ENCODE peak calls at places on chromosomes 7 and 10, in ten cellular contexts. E is hippocampal formation, U is non-pigmented ciliary epithelial cell, P is left lung, D is pons, N is ACHN, I is heart right ventricle, Y is NCI-H2171 treated with DMSO at 0.1 percent for 48 hours, J is endothelial cell, F is NCI-H1092 treated with DMSO at 0.1 percent for 48 hours. X is an unnamed sample.
A peak's percentile ranks its signal among the peaks of the same experiment; 100 is the strongest.

GRCh38 chr10:33993917-33994316 is 659.5 kb upstream of the NRP1 start:
- DNase-seq in I (no peak), F (no peak), Y (no peak), J (no peak), D (no peak), U (no peak), E (no peak), P (no peak), N (no peak), X (no peak)

GRCh38 chr7:36005876-36006275 is 147.2 kb upstream of the EEPD1 start:
- DNase-seq in J (no peak), N (no peak), Y (no peak), I (no peak), E (no peak), U (no peak), F (no peak), D (no peak), P (no peak), X (no peak)

GRCh38 chr7:27115161-27116018 is 12.9 kb upstream of the HOXA2 start:
- DNase-seq in P (no peak), F (no peak), U (no peak), I (no peak), Y (no peak), E (no peak), D (no peak), J (no peak), N (peak; percentile 96), X (peak; percentile 98)

GRCh38 chr10:6049031-6049400 is 13.2 kb downstream of the IL2RA start:
- DNase-seq in U (no peak), F (no peak), D (no peak), N (no peak), Y (no peak), E (no peak), J (no peak), I (no peak), P (no peak), X (no peak)

GRCh38 chr7:32479574-32480200 is 10.5 kb downstream of the LSM5 start:
- DNase-seq in E (no peak), I (peak; percentile 24), U (no peak), D (peak; percentile 35), F (peak; percentile 59), Y (peak; percentile 91), P (no peak), J (peak; percentile 42), N (peak; percentile 68), X (peak; percentile 68)

GRCh38 chr7:25720427-25720826 is 431.6 kb upstream of the NFE2L3 start:
- DNase-seq in D (peak; percentile 48), E (no peak), U (no peak), P (no peak), I (no peak), F (peak; percentile 57), Y (peak; percentile 51), J (no peak), N (peak; percentile 53), X (peak; percentile 23)

GRCh38 chr7:99036531-99037175 is 107.3 kb downstream of the SMURF1 start:
- DNase-seq in E (peak; percentile 41), P (no peak), U (no peak), I (no peak), N (peak; percentile 88), Y (peak; percentile 2), D (peak; percentile 86), J (peak; percentile 51), F (no peak), X (peak; percentile 38)

GRCh38 chr10:6579193-6579903 is 728 bp downstream of the PRKCQ start:
- DNase-seq in N (no peak), E (no peak), D (peak; percentile 29), P (no peak), U (no peak), I (no peak), F (no peak), Y (no peak), J (peak; percentile 22), X (no peak)

GRCh38 chr10:4109469-4109868 is 324.5 kb upstream of the KLF6 start:
- DNase-seq in P (no peak), U (no peak), N (no peak), J (no peak), E (no peak), Y (no peak), D (no peak), F (no peak), I (no peak), X (no peak)

GRCh38 chr7:90892213-90892612 is 296.1 kb downstream of the CDK14 start:
- DNase-seq in N (no peak), F (no peak), E (no peak), Y (no peak), D (no peak), I (no peak), U (no peak), J (no peak), P (no peak), X (no peak)

GRCh38 chr10:113856563-113856962 is 2.1 kb downstream of the NHLRC2 start:
- DNase-seq in F (no peak), E (no peak), Y (no peak), U (no peak), D (no peak), J (no peak), I (no peak), P (no peak), N (no peak), X (no peak)

GRCh38 chr10:114326794-114327193 is 77.5 kb downstream of the AFAP1L2 start:
- DNase-seq in P (no peak), F (no peak), D (no peak), I (no peak), Y (no peak), J (no peak), E (no peak), N (peak; percentile 20), U (no peak), X (no peak)

GRCh38 chr7:44767912-44768662 is 19.4 kb downstream of the ZMIZ2 start:
- DNase-seq in D (peak; percentile 87), Y (peak; percentile 96), P (no peak), J (no peak), U (no peak), F (peak; percentile 18), N (no peak), E (peak; percentile 59), I (peak; percentile 71), X (no peak)

GRCh38 chr10:14192746-14193145 is 138.0 kb downstream of the FRMD4A start:
- DNase-seq in D (no peak), E (no peak), U (no peak), P (no peak), I (no peak), F (no peak), Y (no peak), N (no peak), J (no peak), X (no peak)

GRCh38 chr10:62708569-62708968 is 96.0 kb upstream of the ADO start:
- DNase-seq in D (peak; percentile 58), I (no peak), U (no peak), Y (no peak), J (no peak), P (no peak), E (no peak), F (no peak), N (no peak), X (no peak)

GRCh38 chr7:12403287-12404181 is at the start of gene VWDE:
- DNase-seq in E (no peak), Y (peak; percentile 95), J (peak; percentile 37), I (no peak), U (no peak), P (peak; percentile 88), F (peak; percentile 97), N (peak; percentile 10), D (no peak), X (no peak)

GRCh38 chr7:6252310-6252709 is 20.1 kb downstream of the CYTH3 start:
- DNase-seq in D (no peak), Y (no peak), F (no peak), I (no peak), J (no peak), P (no peak), U (no peak), N (no peak), E (no peak), X (no peak)

GRCh38 chr7:46247622-46248181 is 326.6 kb upstream of the IGFBP3 start:
- DNase-seq in N (no peak), P (no peak), E (no peak), U (no peak), I (no peak), Y (no peak), J (no peak), F (no peak), D (no peak), X (no peak)

GRCh38 chr7:156639426-156640256 is 933 bp upstream of the RNF32 start:
- DNase-seq in F (no peak), Y (no peak), U (no peak), J (no peak), E (no peak), D (no peak), N (peak; percentile 38), I (no peak), P (no peak), X (no peak)

GRCh38 chr10:3785849-3786290 is 861 bp upstream of the KLF6 start:
- DNase-seq in D (peak; percentile 62), F (peak; percentile 51), P (no peak), I (peak; percentile 53), U (no peak), Y (peak; percentile 4), J (peak; percentile 39), N (no peak), E (no peak), X (peak; percentile 75)

GRCh38 chr7:91685544-91685943 is 195.0 kb downstream of the MTERF1 start:
- DNase-seq in Y (no peak), P (no peak), F (no peak), I (no peak), U (peak; percentile 50), J (no peak), D (no peak), E (no peak), N (no peak), X (no peak)

GRCh38 chr10:102540023-102540422 is 36.3 kb downstream of the SUFU start:
- DNase-seq in D (no peak), E (no peak), Y (no peak), I (no peak), P (no peak), J (no peak), U (no peak), F (no peak), N (peak; percentile 19), X (peak; percentile 52)

GRCh38 chr7:131328387-131329175 is 905 bp downstream of the MKLN1 start:
- DNase-seq in U (no peak), D (peak; percentile 49), P (no peak), F (no peak), E (no peak), N (peak; percentile 45), J (no peak), I (no peak), Y (peak; percentile 35), X (peak; percentile 63)

GRCh38 chr7:154777023-154777422 is 225.9 kb downstream of the PAXIP1 start:
- DNase-seq in I (no peak), D (no peak), P (no peak), E (no peak), Y (no peak), J (no peak), U (no peak), N (peak; percentile 30), F (no peak), X (peak; percentile 21)

GRCh38 chr10:11434323-11434722 is 177.1 kb downstream of the USP6NL start:
- DNase-seq in U (no peak), N (peak; percentile 9), J (no peak), F (no peak), I (no peak), D (no peak), Y (no peak), P (no peak), E (no peak), X (peak; percentile 26)

GRCh38 chr10:69696073-69696731 is 66.2 kb downstream of the FAM241B start:
- DNase-seq in P (no peak), N (peak; percentile 56), F (no peak), J (peak; percentile 46), U (peak; percentile 70), I (peak; percentile 12), E (no peak), Y (no peak), D (no peak), X (peak; percentile 86)

GRCh38 chr7:99099499-99100077 is 44.3 kb downstream of the SMURF1 start:
- DNase-seq in E (no peak), F (no peak), P (no peak), U (no peak), D (no peak), Y (no peak), N (peak; percentile 24), J (no peak), I (no peak), X (no peak)

GRCh38 chr10:114301951-114302710 is 63.1 kb downstream of the VWA2 start:
- DNase-seq in D (peak; percentile 6), J (no peak), N (no peak), F (no peak), I (no peak), E (no peak), Y (no peak), P (no peak), U (no peak), X (no peak)